ENCODE peak calls at places on chromosomes 16 and 17, in five cellular contexts. F is GM12891; A is NCI-H2081; K is astrocyte of the spinal cord; C is stimulated activated CD4-positive, alpha-beta T cell treated with anti-CD3 and anti-CD28 coated beads, Interleukin-2, amount 100 ng/mL, for 48 hours. W is an unnamed sample.

GRCh38 chr17:79702550-79703236 is 28.1 kb upstream of the ENPP7 start:
- DNase-seq in F (no peak), A (no peak), K (no peak), C (no peak), W (no peak)

GRCh38 chr17:6413073-6413472 is 21.8 kb downstream of the AIPL1 start:
- DNase-seq in F (peak), A (no peak), K (peak), C (no peak), W (peak)

GRCh38 chr16:70800306-70800705 is 652 bp downstream of the VAC14 start:
- DNase-seq in F (no peak), A (no peak), K (no peak), C (no peak), W (no peak)

GRCh38 chr17:31158741-31159377 is 64.1 kb downstream of the NF1 start:
- DNase-seq in F (no peak), A (no peak), K (no peak), C (no peak), W (no peak)

GRCh38 chr16:56606688-56607618 is 1.4 kb upstream of the MT2A start:
- DNase-seq in F (no peak), A (no peak), K (peak), C (no peak), W (no peak)

GRCh38 chr17:4908301-4908700 is 5.4 kb upstream of the CHRNE start:
- DNase-seq in F (no peak), A (peak), K (peak), C (no peak), W (no peak)

GRCh38 chr17:29546834-29547233 is 20.0 kb downstream of the ABHD15 start:
- DNase-seq in F (no peak), A (no peak), K (no peak), C (no peak), W (no peak)

GRCh38 chr16:75620326-75621169 is 2.5 kb downstream of the ADAT1 start:
- DNase-seq in F (no peak), A (no peak), K (no peak), C (no peak), W (no peak)

GRCh38 chr17:32240745-32241144 is 24.9 kb upstream of the RHBDL3 start:
- DNase-seq in F (no peak), A (no peak), K (no peak), C (no peak), W (no peak)

GRCh38 chr16:426906-427249 is 1.4 kb downstream of the RAB11FIP3 start:
- DNase-seq in F (no peak), A (no peak), K (no peak), C (no peak), W (no peak)

GRCh38 chr17:72717676-72718075 is 374.8 kb downstream of the SLC39A11 start:
- DNase-seq in F (no peak), A (no peak), K (no peak), C (no peak), W (no peak)

GRCh38 chr17:74452841-74453661 is 13.4 kb upstream of the CD300A start:
- DNase-seq in F (no peak), A (no peak), K (no peak), C (no peak), W (no peak)

GRCh38 chr16:56701534-56701933 is 19.3 kb downstream of the MT1X start:
- DNase-seq in F (no peak), A (no peak), K (no peak), C (no peak), W (no peak)

GRCh38 chr17:47855737-47856136 is 4.8 kb upstream of the SP6 start:
- DNase-seq in F (no peak), A (no peak), K (no peak), C (no peak), W (no peak)

GRCh38 chr16:72862090-72862489 is 185.8 kb downstream of the ZFHX3 start:
- DNase-seq in F (no peak), A (no peak), K (no peak), C (no peak), W (no peak)

GRCh38 chr16:9092282-9092962 is 978 bp downstream of the HAPSTR1 start:
- DNase-seq in F (peak), A (peak), K (no peak), C (peak), W (no peak)

W was measured in GM18507.